ENCODE peak calls at places on chromosome 18, in four cellular contexts. E is H7, G is tibial nerve, Q is neural progenitor cell. J is an unnamed sample.

GRCh38 chr18:51525453-51526225 is 328.2 kb upstream of the MEX3C start:
- DNase-seq in E (no peak), G (no peak), Q (no peak), J (no peak)

GRCh38 chr18:59988098-59988706 is 88.4 kb downstream of the PMAIP1 start:
- DNase-seq in E (peak), G (no peak), Q (peak), J (peak)

GRCh38 chr18:5874336-5874735 is 21.0 kb downstream of the TMEM200C start:
- DNase-seq in E (no peak), G (no peak), Q (no peak), J (no peak)

GRCh38 chr18:54209471-54210180 is 14.8 kb downstream of the MBD2 start:
- DNase-seq in E (no peak), G (no peak), Q (no peak), J (peak)

GRCh38 chr18:36191286-36191685 is 4.0 kb downstream of the MOCOS start:
- DNase-seq in E (no peak), G (no peak), Q (no peak), J (no peak)

GRCh38 chr18:7577706-7578105 is 10.6 kb downstream of the PTPRM start:
- DNase-seq in E (peak), G (no peak), Q (peak), J (no peak)

GRCh38 chr18:28015671-28016070 is 161.3 kb downstream of the CDH2 start:
- DNase-seq in E (no peak), G (no peak), Q (no peak), J (no peak)

GRCh38 chr18:79275992-79276391 is 119.7 kb upstream of the NFATC1 start:
- DNase-seq in E (no peak), G (no peak), Q (no peak), J (peak)

GRCh38 chr18:61400714-61401113 is 67.5 kb downstream of the CDH20 start:
- DNase-seq in E (no peak), G (no peak), Q (no peak), J (peak)

GRCh38 chr18:48777026-48777736 is 173.6 kb downstream of the SMAD7 start:
- DNase-seq in E (peak), G (no peak), Q (peak), J (peak)

GRCh38 chr18:73446502-73446901 is 578.7 kb upstream of the NETO1 start:
- DNase-seq in E (no peak), G (no peak), Q (no peak), J (peak)

GRCh38 chr18:63363951-63364350 is 3.1 kb downstream of the KDSR start:
- DNase-seq in E (no peak), G (no peak), Q (no peak), J (no peak)

GRCh38 chr18:23274638-23275482 is 139.6 kb downstream of the CABLES1 start:
- DNase-seq in E (peak), G (no peak), Q (no peak), J (no peak)

GRCh38 chr18:713135-713490 is 683 bp upstream of the ENOSF1 start:
- DNase-seq in E (no peak), G (no peak), Q (no peak), J (no peak)
- H3K4me3 ChIP-seq in E (peak), G (no peak), Q (peak), J (peak)

GRCh38 chr18:43092539-43092938 is 22.9 kb downstream of the RIT2 start:
- DNase-seq in E (no peak), G (no peak), Q (no peak), J (no peak)
- H3K4me3 ChIP-seq in E (no peak), G (no peak), Q (no peak), J (no peak)

GRCh38 chr18:12701161-12701560 is 1.4 kb downstream of the CEP76 start:
- DNase-seq in E (no peak), G (no peak), Q (no peak), J (no peak)
- H3K4me3 ChIP-seq in E (no peak), G (no peak), Q (peak), J (peak)

GRCh38 chr18:55321268-55322175 is 266.5 kb downstream of the TCF4 start:
- DNase-seq in E (peak), G (peak), Q (peak), J (peak)

GRCh38 chr18:55318864-55319516 is 269.0 kb downstream of the TCF4 start:
- DNase-seq in E (no peak), G (no peak), Q (no peak), J (no peak)

GRCh38 chr18:55319517-55319905 is 268.5 kb downstream of the TCF4 start:
- DNase-seq in E (no peak), G (no peak), Q (no peak), J (no peak)

GRCh38 chr18:55322176-55322735 is 265.7 kb downstream of the TCF4 start:
- DNase-seq in E (peak), G (peak), Q (peak), J (peak)

DNA sequence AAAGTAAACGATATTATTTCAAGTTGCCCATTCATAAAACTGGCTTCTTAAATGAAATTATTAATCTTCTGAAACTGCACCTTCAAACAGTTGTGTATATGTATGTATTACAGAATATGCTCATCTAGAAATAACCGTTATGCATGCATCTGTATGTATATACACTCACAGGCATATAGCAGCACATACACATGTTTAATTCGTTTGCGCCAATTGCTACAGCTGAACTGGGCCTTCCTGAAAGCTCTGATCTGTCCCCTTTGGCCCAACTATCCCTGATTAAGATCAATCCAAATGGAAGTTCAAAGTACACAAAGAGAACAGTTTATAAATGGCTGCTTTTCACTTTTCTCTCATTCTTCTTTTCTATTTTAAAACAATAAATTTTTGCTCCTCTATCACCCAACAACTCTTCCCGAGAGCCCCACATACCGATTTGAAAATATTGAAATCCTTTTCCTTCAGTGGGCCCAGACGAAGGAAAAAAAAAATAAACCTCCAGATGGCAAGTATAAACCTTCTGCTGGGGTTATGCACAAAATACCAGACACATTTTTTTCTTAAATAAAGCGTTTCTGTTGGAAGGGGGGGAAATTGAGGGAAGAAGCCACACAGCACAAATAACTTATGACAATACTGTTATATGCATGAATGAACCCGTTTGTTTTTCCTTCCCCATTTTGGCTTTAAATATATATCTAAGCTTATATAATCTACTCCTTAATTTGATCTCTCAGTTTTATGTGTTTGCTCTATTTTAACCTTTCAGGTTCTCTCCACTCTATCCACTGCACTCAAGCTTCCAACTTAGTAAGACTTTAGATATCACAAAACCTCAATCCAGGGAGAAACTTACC is 267.4 kb downstream of the TCF4 start:
- DNase-seq in E (no peak), G (no peak), Q (no peak), J (no peak)
- H3K4me3 ChIP-seq in E (no peak), G (peak), Q (no peak), J (no peak)

GRCh38 chr18:32771169-32771751 is 1.6 kb downstream of the KLHL14 start:
- DNase-seq in E (peak), G (no peak), Q (peak), J (peak)

GRCh38 chr18:32773187-32773712 is 427 bp upstream of the KLHL14 start:
- DNase-seq in E (peak), G (no peak), Q (no peak), J (no peak)

GRCh38 chr18:32770651-32771168 is 2.1 kb downstream of the KLHL14 start:
- DNase-seq in E (peak), G (no peak), Q (peak), J (no peak)

GRCh38 chr18:32772580-32773186 is at the start of gene KLHL14:
- DNase-seq in E (peak), G (no peak), Q (peak), J (no peak)

DNA sequence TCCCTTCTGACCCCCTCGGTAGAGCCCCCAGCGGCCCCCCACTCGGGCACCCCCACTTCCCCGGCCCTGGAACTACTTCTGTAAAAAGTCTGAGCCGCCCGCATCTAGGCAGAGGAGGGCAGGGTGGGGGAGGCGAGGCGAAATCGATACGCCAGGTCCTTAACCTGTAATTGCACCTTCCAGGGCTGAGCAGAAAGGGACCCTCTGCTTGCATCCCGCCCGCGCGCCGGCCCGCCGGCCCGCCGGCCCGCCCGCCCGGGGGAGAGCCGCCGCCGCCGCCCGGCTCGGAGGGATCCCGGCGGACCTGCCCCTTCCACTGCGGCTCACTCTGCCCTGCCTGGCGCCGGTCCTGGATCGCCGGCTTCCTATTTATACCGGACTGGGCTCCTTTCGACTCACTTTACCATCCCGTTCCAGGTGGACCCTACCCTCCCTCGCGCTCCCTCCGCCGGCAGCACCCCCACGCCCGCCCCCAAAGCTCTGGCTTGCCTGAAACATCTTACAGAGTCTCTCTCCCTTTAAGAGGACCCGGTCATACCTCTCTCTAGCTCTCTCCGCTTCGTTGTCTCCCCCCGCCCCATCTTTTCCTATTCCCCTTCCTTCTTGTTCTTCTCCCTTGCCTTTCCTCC is 838 bp downstream of the KLHL14 start:
- DNase-seq in E (peak), G (no peak), Q (peak), J (no peak)
- H3K4me3 ChIP-seq in E (peak), G (peak), Q (peak), J (no peak)

DNA sequence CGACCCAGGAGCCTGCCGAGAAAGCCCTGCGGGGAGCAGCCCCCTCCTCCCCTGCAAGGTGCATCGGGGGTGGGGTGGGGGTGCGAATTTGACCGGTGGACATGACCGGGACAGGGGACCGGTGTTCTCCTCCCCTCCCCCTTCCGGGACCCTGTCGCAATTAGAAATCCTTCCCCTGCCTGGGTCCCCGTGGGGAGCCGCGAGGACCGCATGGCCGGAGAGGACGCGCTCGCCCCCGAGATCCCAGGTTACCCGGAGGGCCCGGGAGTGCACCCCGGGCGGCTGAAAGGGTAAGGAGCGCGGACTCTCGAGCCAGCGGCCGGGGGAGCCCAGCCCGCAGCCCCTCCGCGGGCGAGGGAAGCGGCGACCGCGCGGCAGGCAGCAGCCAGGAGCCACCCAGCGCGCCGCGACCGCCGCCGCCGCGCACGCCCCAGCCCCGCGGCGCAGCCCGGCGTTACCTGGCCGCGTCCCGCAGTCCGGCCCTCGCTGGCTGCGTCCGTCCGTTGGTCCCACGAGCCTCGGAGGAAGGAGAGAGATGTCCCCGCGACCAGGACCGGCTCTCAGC is 477 bp downstream of the DLGAP1 start:
- DNase-seq in E (peak), G (no peak), Q (no peak), J (no peak)
- H3K4me3 ChIP-seq in E (peak), G (no peak), Q (peak), J (peak)

GRCh38 chr18:13611058-13611615 is 115.2 kb downstream of the FAM210A start:
- DNase-seq in E (peak), G (no peak), Q (peak), J (no peak)
- H3K4me3 ChIP-seq in E (no peak), G (peak), Q (peak), J (no peak)